ENCODE peak calls at places on chromosomes 12 and 14, in four cellular contexts. X, W, V and T are unnamed samples.

GRCh38 chr14:95361373-95362179 is 41.9 kb upstream of the CLMN start:
- DNase-seq in X (peak), W (no peak), V (peak), T (peak)

GRCh38 chr14:74652541-74652940 is 40.5 kb upstream of the LTBP2 start:
- DNase-seq in X (no peak), W (no peak), V (no peak), T (no peak)

GRCh38 chr12:128644664-128645296 is 179.0 kb downstream of the SLC15A4 start:
- DNase-seq in X (peak), W (no peak), V (peak), T (peak)

GRCh38 chr14:87935895-87936294 is 57.1 kb downstream of the GALC start:
- DNase-seq in X (no peak), W (no peak), V (no peak), T (no peak)

GRCh38 chr14:56552615-56553014 is 27.0 kb upstream of the TMEM260 start:
- DNase-seq in X (peak), W (no peak), V (peak), T (no peak)

GRCh38 chr12:52037248-52037861 is 13.9 kb upstream of the NR4A1 start:
- DNase-seq in X (peak), W (peak), V (peak), T (no peak)

GRCh38 chr12:6952860-6953416 is 1.8 kb downstream of the PTPN6 start:
- DNase-seq in X (no peak), W (no peak), V (no peak), T (no peak)

GRCh38 chr12:108611884-108612415 is 14.1 kb upstream of the TMEM119 start:
- DNase-seq in X (peak), W (peak), V (peak), T (peak)

GRCh38 chr12:74897425-74898211 is 312.0 kb downstream of the KCNC2 start:
- DNase-seq in X (no peak), W (no peak), V (no peak), T (no peak)

GRCh38 chr14:50319293-50319692 is 7.2 kb downstream of the DMAC2L start:
- DNase-seq in X (no peak), W (peak), V (no peak), T (no peak)

GRCh38 chr14:24053548-24054323 is 1.9 kb downstream of the CARMIL3 start:
- DNase-seq in X (no peak), W (no peak), V (no peak), T (no peak)

GRCh38 chr14:68608235-68608962 is 184.5 kb downstream of the ZFP36L1 start:
- DNase-seq in X (no peak), W (no peak), V (no peak), T (no peak)

GRCh38 chr14:74275265-74275841 is 27.4 kb downstream of the ABCD4 start:
- DNase-seq in X (no peak), W (peak), V (no peak), T (no peak)

GRCh38 chr12:88391556-88391955 is 188.7 kb downstream of the KITLG start:
- DNase-seq in X (no peak), W (peak), V (no peak), T (no peak)

GRCh38 chr12:68468036-68468435 is 135.9 kb upstream of the MDM1 start:
- DNase-seq in X (no peak), W (no peak), V (no peak), T (no peak)

GRCh38 chr12:46524778-46525177 is 152.2 kb upstream of the SLC38A2 start:
- DNase-seq in X (no peak), W (peak), V (peak), T (no peak)

GRCh38 chr12:45458854-45459807 is 243.2 kb downstream of the ANO6 start:
- DNase-seq in X (no peak), W (peak), V (no peak), T (no peak)

GRCh38 chr12:95882080-95882479 is 23.3 kb downstream of the SNRPF start:
- DNase-seq in X (no peak), W (peak), V (no peak), T (no peak)

GRCh38 chr12:95880895-95881294 is 22.1 kb downstream of the SNRPF start:
- DNase-seq in X (no peak), W (no peak), V (no peak), T (no peak)

GRCh38 chr12:95874452-95874851 is 15.7 kb downstream of the SNRPF start:
- DNase-seq in X (peak), W (no peak), V (peak), T (no peak)

GRCh38 chr12:95881331-95881955 is 22.7 kb downstream of the SNRPF start:
- DNase-seq in X (no peak), W (peak), V (no peak), T (no peak)

DNA sequence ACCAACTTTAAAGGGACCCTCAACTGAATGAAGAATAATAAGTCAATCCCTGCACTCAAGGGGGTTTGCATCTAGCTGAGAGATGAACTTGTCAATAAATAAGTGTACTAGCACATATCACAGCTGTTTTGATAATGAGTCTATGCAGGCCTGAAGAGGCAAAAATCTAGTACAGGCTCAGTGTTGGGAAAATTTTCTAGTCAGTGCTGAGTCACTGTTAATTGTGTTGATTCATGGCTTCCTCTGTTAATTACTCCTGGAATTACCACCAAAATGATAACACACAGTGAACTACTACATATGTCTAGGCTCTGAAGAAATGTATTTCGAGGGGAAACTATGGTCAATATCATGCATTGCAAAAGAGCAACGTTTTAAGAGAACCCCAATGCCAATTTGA is 18.9 kb downstream of the SNRPF start:
- DNase-seq in X (no peak), W (no peak), V (no peak), T (no peak)
- H3K56ac ChIP-seq in X (no peak), W (no peak), V (no peak), T (no peak)

DNA sequence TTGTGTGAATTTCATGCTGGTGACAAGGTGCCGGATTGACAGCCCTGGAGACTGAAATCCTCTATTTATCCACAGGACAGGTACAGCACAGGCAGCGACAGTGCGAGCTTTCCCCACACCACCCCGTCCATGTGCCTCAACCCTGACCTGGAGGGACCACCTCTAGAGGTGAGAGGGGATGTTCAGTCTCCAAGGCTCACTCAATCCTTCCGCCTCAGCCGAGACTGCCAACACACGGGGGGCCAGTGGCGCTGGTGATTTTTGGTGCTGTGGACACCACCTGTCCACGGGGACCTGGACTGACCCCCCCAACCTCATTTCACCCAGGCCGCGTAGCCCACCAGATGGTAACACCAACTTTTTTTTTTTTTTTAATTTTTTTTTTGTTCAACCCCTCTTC is 12.8 kb downstream of the PCBP2 start:
- DNase-seq in X (no peak), W (no peak), V (no peak), T (no peak)
- H3K56ac ChIP-seq in X (no peak), W (no peak), V (no peak), T (no peak)

DNA sequence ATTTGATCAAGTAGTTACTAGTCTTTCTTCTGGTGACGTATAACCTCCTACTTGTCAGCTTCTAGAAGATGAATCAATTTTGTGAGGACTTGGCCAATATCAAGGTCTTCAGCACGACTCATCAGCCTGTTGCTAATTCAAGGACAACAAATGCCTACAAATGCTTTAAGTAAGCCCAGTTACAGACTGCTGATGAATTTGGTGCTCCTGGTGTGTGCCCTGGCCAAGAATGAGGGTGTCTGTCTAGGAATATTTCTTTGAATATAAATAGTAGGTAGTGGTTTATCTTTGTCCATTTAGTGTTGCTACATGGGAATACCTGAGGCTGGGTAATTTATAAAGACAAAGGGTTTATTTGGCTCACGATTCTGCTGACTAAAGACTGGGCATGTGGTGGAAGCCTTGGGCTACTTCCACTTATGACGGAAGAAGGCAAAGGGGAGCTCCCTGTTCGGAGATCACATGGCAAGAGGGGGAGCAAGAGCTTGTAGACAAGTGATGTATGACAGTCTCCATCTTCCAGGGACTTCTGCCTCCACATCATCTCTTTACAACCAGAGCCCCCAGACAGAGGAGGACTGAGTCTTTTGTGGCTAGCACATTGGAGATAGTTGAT is 180.2 kb downstream of the CRADD start:
- DNase-seq in X (no peak), W (peak), V (no peak), T (no peak)
- H3K56ac ChIP-seq in X (no peak), W (no peak), V (no peak), T (no peak)

GRCh38 chr14:91412939-91413338 is 4.7 kb downstream of the CCDC88C start:
- DNase-seq in X (no peak), W (no peak), V (no peak), T (no peak)
- H3K56ac ChIP-seq in X (no peak), W (no peak), V (peak), T (no peak)

GRCh38 chr12:55741978-55742377 is 944 bp upstream of the GDF11 start:
- DNase-seq in X (no peak), W (no peak), V (no peak), T (no peak)
- H3K56ac ChIP-seq in X (no peak), W (no peak), V (peak), T (no peak)

GRCh38 chr12:19304149-19304780 is 135.0 kb upstream of the AEBP2 start:
- DNase-seq in X (no peak), W (no peak), V (no peak), T (no peak)
- H3K56ac ChIP-seq in X (no peak), W (no peak), V (no peak), T (no peak)